ENCODE peak calls at places on chromosomes 11 and 22, in four cellular contexts. B, Y, A and F are unnamed samples.
A peak's percentile ranks its signal among the peaks of the same experiment; 100 is the strongest.

GRCh38 chr22:21713428-21714058 is 22.1 kb downstream of the YPEL1 start:
- DNase-seq in A (no peak), B (no peak), Y (no peak), F (no peak)

GRCh38 chr11:107916671-107917241 is 11.5 kb upstream of the RAB39A start:
- DNase-seq in Y (no peak), B (peak; percentile 55), A (no peak), F (no peak)

GRCh38 chr22:44645083-44645482 is 56.9 kb upstream of the PRR5 start:
- DNase-seq in A (no peak), Y (no peak), B (no peak), F (no peak)

GRCh38 chr11:61626580-61627380 is 45.9 kb upstream of the SYT7 start:
- DNase-seq in B (no peak), Y (no peak), A (no peak), F (peak; percentile 86)

GRCh38 chr11:64078294-64078693 is 42.6 kb downstream of the FLRT1 start:
- DNase-seq in B (no peak), A (no peak), Y (no peak), F (no peak)

GRCh38 chr11:122681731-122682130 is 26.2 kb downstream of the UBASH3B start:
- DNase-seq in B (no peak), A (no peak), Y (no peak), F (no peak)

GRCh38 chr22:17913705-17914282 is 110.6 kb downstream of the MICAL3 start:
- DNase-seq in Y (no peak), A (no peak), B (no peak), F (no peak)

GRCh38 chr11:91219501-91219900 is 996.7 kb upstream of the CHORDC1 start:
- DNase-seq in B (no peak), Y (no peak), A (no peak), F (no peak)

GRCh38 chr22:17961443-17961729 is 63.0 kb downstream of the MICAL3 start:
- DNase-seq in Y (no peak), B (no peak), A (no peak), F (no peak)

GRCh38 chr11:3000032-3000961 is 8.2 kb upstream of the NAP1L4 start:
- DNase-seq in B (no peak), Y (no peak), A (no peak), F (peak; percentile 100)

GRCh38 chr11:19679952-19680823 is 32.4 kb upstream of the NAV2 start:
- DNase-seq in B (no peak), Y (peak; percentile 96), A (peak; percentile 85), F (peak; percentile 92)

GRCh38 chr22:22959147-22959827 is 71.7 kb downstream of the IGLL5 start:
- DNase-seq in A (peak; percentile 40), B (peak; percentile 88), Y (peak; percentile 78), F (peak; percentile 80)

GRCh38 chr11:2758751-2759150 is 59.0 kb upstream of the KCNQ1OT1 start:
- DNase-seq in A (no peak), Y (no peak), B (no peak), F (no peak)

GRCh38 chr11:26909429-26910009 is 84.4 kb upstream of the FIBIN start:
- DNase-seq in B (no peak), Y (no peak), A (no peak), F (no peak)

GRCh38 chr11:111765984-111766833 is at the start of gene PPP2R1B:
- DNase-seq in A (peak; percentile 82), B (peak; percentile 60), Y (peak; percentile 71), F (peak; percentile 93)

GRCh38 chr11:64466115-64466718 is 107.3 kb downstream of the RPS6KA4 start:
- DNase-seq in Y (no peak), A (no peak), B (no peak), F (no peak)

GRCh38 chr11:92035488-92035887 is 189.1 kb upstream of the FAT3 start:
- DNase-seq in B (no peak), A (no peak), Y (no peak), F (no peak)

GRCh38 chr11:67392182-67392715 is 463 bp downstream of the RAD9A start:
- DNase-seq in A (no peak), B (peak; percentile 28), Y (no peak), F (no peak)

GRCh38 chr11:128246364-128247234 is 340.8 kb downstream of the ETS1 start:
- DNase-seq in B (no peak), A (no peak), Y (no peak), F (no peak)

GRCh38 chr11:11533751-11534150 is 88.1 kb downstream of the GALNT18 start:
- DNase-seq in A (no peak), Y (no peak), B (no peak), F (no peak)

GRCh38 chr11:48088682-48089050 is 108.3 kb downstream of the PTPRJ start:
- DNase-seq in B (no peak), A (no peak), Y (no peak), F (peak; percentile 71)

GRCh38 chr11:111967651-111968050 is 30.5 kb downstream of the DIXDC1 start:
- DNase-seq in B (no peak), A (no peak), Y (no peak), F (no peak)

GRCh38 chr11:93303689-93304088 is 26.9 kb upstream of the DEUP1 start:
- DNase-seq in B (no peak), Y (no peak), A (no peak), F (no peak)

GRCh38 chr11:100963375-100963774 is 166.2 kb downstream of the PGR start:
- DNase-seq in Y (no peak), A (no peak), B (no peak), F (no peak)

GRCh38 chr11:102985850-102986249 is 30.3 kb upstream of the MMP13 start:
- DNase-seq in A (no peak), Y (no peak), B (no peak), F (no peak)

GRCh38 chr11:102986815-102987214 is 31.3 kb upstream of the MMP13 start:
- DNase-seq in B (no peak), Y (no peak), A (no peak), F (no peak)

GRCh38 chr11:102990145-102990544 is 34.6 kb upstream of the MMP13 start:
- DNase-seq in Y (no peak), B (no peak), A (no peak), F (no peak)

GRCh38 chr11:102991776-102992175 is 36.2 kb upstream of the MMP13 start:
- DNase-seq in B (no peak), A (no peak), Y (no peak), F (no peak)

GRCh38 chr11:102989379-102990047 is 34.0 kb upstream of the MMP13 start:
- DNase-seq in Y (no peak), B (no peak), A (no peak), F (no peak)
- TF ChIP-seq CTCF in Y (no peak), B (no peak), A (no peak), F (no peak)

DNA sequence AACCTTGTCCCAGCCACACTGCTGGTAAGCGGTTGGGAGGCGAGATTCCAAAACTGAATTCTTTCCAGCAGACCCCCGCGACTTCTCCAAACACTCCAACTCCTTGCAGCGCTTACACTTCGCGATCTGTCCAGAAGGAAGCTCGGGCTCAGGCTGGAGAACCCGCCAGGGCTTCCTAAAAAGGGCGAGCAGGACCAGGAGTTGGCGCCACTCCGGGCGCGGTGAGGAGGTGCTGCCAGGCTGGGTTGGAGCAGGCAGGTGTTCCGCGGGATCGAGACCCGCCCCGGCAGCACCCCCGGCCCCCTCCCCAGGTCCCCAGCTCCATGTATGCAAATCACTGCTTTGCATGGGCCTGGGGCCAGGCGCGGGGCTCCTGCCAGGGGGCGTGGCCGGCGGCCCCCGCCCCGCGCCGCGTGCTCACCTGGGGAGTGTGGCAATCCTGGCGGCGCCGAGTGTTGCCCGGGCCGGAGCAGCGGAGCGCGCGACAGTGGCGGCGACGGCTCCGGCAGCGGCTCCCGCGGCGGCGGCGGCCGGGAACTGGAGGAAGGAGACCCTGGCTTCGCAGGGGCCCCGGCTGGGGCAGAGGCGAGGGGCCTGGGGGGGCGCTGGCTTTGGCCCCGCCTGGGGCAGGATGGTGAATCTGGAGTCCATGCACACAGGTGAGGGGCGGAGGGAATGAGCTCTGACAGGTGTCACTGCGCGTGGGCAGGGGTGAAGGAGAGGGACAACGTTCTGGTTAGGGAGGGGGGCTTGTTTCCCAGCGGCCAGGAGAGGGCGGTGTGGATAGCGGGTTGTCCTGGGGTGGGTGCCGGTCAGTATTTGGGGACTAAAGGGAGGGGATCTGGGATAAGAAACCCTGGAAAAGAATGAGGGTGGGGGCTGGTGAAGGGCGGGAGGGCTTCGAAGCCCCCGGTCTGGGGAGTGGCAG is at the start of gene POU2F3:
- DNase-seq in A (no peak), Y (no peak), B (no peak), F (peak; percentile 65)
- TF ChIP-seq CTCF in A (no peak), Y (peak; percentile 53), B (no peak), F (peak; percentile 23)

DNA sequence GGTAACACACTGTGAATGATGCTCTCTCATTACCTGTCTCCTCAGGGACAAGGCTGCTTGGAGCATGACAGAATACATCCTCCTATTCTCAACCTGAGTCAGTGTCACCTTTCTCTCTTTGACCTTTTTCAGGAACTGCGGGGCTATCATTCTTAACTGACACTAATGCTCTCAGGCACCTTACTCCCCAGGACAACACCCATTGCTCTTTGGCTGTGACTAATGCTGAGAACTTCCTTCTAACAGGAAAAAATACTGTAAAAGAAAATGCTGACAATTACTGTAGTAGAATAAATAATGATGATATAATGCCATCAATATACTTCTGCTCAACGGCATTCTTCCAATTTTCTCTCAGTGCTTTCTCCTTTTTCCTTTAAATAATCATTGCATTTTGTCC is 2082.7 kb upstream of the RAG2 start:
- DNase-seq in B (no peak), Y (no peak), A (no peak), F (no peak)
- TF ChIP-seq CTCF in B (no peak), Y (no peak), A (no peak), F (no peak)

GRCh38 chr22:39897841-39898240 is 3.0 kb upstream of the GRAP2 start:
- DNase-seq in Y (no peak), B (no peak), A (no peak), F (no peak)

GRCh38 chr22:39896313-39896996 is 2.9 kb upstream of the ENTHD1 start:
- DNase-seq in B (no peak), Y (no peak), A (no peak), F (no peak)

GRCh38 chr22:39901519-39902146 is 749 bp downstream of the GRAP2 start:
- DNase-seq in Y (no peak), B (no peak), A (no peak), F (no peak)

GRCh38 chr22:39900306-39901227 is at the start of gene GRAP2:
- DNase-seq in Y (no peak), A (no peak), B (no peak), F (no peak)

GRCh38 chr22:39898997-39899396 is 1.9 kb upstream of the GRAP2 start:
- DNase-seq in A (no peak), B (no peak), Y (no peak), F (no peak)
- TF ChIP-seq CTCF in A (no peak), B (no peak), Y (no peak), F (no peak)

DNA sequence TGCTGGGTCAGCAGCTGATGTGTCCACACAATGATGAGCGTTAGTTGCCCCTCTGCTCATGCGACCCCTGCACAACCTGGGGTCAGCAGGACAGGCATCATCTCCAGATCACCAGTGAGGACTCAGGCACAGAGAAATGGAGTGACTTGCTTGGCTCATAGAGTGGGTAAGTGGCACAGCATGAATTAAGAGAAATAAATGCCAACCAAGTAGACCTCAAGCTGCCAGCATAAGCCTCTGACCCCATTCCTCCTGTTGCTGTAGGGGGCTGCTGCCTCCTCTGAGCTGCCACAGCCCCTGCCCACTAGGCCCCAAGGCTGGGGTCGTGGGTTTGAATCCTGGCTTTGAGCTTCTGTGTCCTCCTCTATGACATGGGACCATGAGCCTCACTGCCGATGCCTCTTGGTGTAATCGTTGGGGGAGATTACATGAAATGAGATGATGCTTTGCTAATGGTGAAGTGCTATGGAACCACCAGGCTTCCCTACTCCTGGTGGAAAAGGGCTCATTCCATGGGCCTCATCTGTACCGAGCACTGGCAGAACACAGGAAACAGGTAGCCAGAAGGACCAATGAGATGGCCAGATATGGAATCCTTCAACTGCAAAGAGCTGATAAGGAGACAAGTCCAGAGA is 33.6 kb downstream of the LRRC32 start:
- DNase-seq in B (no peak), Y (peak; percentile 52), A (no peak), F (no peak)
- TF ChIP-seq CTCF in B (no peak), Y (no peak), A (no peak), F (no peak)